ENCODE peak calls at places on chromosomes 11 and 22, in nine cellular contexts. One of them, this sample, is unnamed. For H3K27me3, the result is how much of the 10 kb centered on the place peaks cover.

GRCh38 chr11:126585388-126586302 is 230.2 kb downstream of the ST3GAL4 start:
- DNase-seq in mesendoderm: peak
- DNase-seq in Karpas-422: no peak
- DNase-seq in GM23338: peak
- DNase-seq in esophagus squamous epithelium: no peak
- DNase-seq in lower lobe of right lung: no peak
- DNase-seq in brain microvascular endothelial cell: peak
- DNase-seq in cardiac muscle cell: no peak
- DNase-seq in CD8-positive, alpha-beta T cell: no peak
- DNase-seq in this sample: peak

GRCh38 chr11:1705121-1706052 is 8.4 kb downstream of the KRTAP5-6 start:
- DNase-seq in cardiac muscle cell: no peak
- DNase-seq in CD8-positive, alpha-beta T cell: no peak
- DNase-seq in lower lobe of right lung: no peak
- DNase-seq in esophagus squamous epithelium: no peak
- DNase-seq in brain microvascular endothelial cell: no peak
- DNase-seq in GM23338: no peak
- DNase-seq in Karpas-422: no peak
- DNase-seq in mesendoderm: no peak
- DNase-seq in this sample: no peak

GRCh38 chr11:34558673-34559072 is 45.1 kb upstream of the ELF5 start:
- DNase-seq in cardiac muscle cell: no peak
- DNase-seq in Karpas-422: no peak
- DNase-seq in mesendoderm: peak
- DNase-seq in esophagus squamous epithelium: no peak
- DNase-seq in GM23338: no peak
- DNase-seq in brain microvascular endothelial cell: no peak
- DNase-seq in lower lobe of right lung: no peak
- DNase-seq in CD8-positive, alpha-beta T cell: no peak
- DNase-seq in this sample: peak

GRCh38 chr11:47189100-47189834 is 3.0 kb upstream of the PACSIN3 start:
- DNase-seq in cardiac muscle cell: peak
- DNase-seq in esophagus squamous epithelium: no peak
- DNase-seq in CD8-positive, alpha-beta T cell: no peak
- DNase-seq in lower lobe of right lung: no peak
- DNase-seq in GM23338: no peak
- DNase-seq in brain microvascular endothelial cell: peak
- DNase-seq in mesendoderm: no peak
- DNase-seq in Karpas-422: no peak
- DNase-seq in this sample: no peak

GRCh38 chr22:46588279-46589140 is 31.7 kb upstream of the GRAMD4 start:
- DNase-seq in GM23338: no peak
- DNase-seq in mesendoderm: no peak
- DNase-seq in cardiac muscle cell: peak
- DNase-seq in CD8-positive, alpha-beta T cell: no peak
- DNase-seq in lower lobe of right lung: peak
- DNase-seq in esophagus squamous epithelium: no peak
- DNase-seq in Karpas-422: peak
- DNase-seq in brain microvascular endothelial cell: no peak
- DNase-seq in this sample: no peak

GRCh38 chr11:116244425-116244824 is 528.4 kb downstream of the BUD13 start:
- DNase-seq in GM23338: no peak
- DNase-seq in brain microvascular endothelial cell: no peak
- DNase-seq in cardiac muscle cell: no peak
- DNase-seq in CD8-positive, alpha-beta T cell: no peak
- DNase-seq in mesendoderm: no peak
- DNase-seq in Karpas-422: no peak
- DNase-seq in lower lobe of right lung: no peak
- DNase-seq in esophagus squamous epithelium: no peak
- DNase-seq in this sample: no peak

GRCh38 chr11:65492637-65493366 is 6.0 kb upstream of the MALAT1 start:
- DNase-seq in brain microvascular endothelial cell: peak
- DNase-seq in cardiac muscle cell: no peak
- DNase-seq in mesendoderm: peak
- DNase-seq in CD8-positive, alpha-beta T cell: no peak
- DNase-seq in esophagus squamous epithelium: no peak
- DNase-seq in lower lobe of right lung: peak
- DNase-seq in GM23338: peak
- DNase-seq in Karpas-422: no peak
- DNase-seq in this sample: no peak

GRCh38 chr11:132610216-132610615 is 922.1 kb downstream of the OPCML start:
- DNase-seq in CD8-positive, alpha-beta T cell: no peak
- DNase-seq in esophagus squamous epithelium: no peak
- DNase-seq in mesendoderm: no peak
- DNase-seq in GM23338: no peak
- DNase-seq in Karpas-422: no peak
- DNase-seq in cardiac muscle cell: no peak
- DNase-seq in lower lobe of right lung: no peak
- DNase-seq in brain microvascular endothelial cell: no peak
- DNase-seq in this sample: no peak

GRCh38 chr11:69664103-69664775 is 10.9 kb downstream of the LTO1 start:
- DNase-seq in mesendoderm: no peak
- DNase-seq in lower lobe of right lung: peak
- DNase-seq in Karpas-422: no peak
- DNase-seq in cardiac muscle cell: no peak
- DNase-seq in brain microvascular endothelial cell: no peak
- DNase-seq in esophagus squamous epithelium: no peak
- DNase-seq in GM23338: no peak
- DNase-seq in CD8-positive, alpha-beta T cell: no peak
- DNase-seq in this sample: no peak

GRCh38 chr11:122186439-122187080 is 70.5 kb upstream of the BLID start:
- DNase-seq in brain microvascular endothelial cell: peak
- DNase-seq in mesendoderm: no peak
- DNase-seq in Karpas-422: no peak
- DNase-seq in esophagus squamous epithelium: no peak
- DNase-seq in CD8-positive, alpha-beta T cell: no peak
- DNase-seq in lower lobe of right lung: no peak
- DNase-seq in cardiac muscle cell: no peak
- DNase-seq in GM23338: no peak
- DNase-seq in this sample: no peak

GRCh38 chr11:45662665-45663485 is 2.5 kb downstream of the CHST1 start:
- DNase-seq in GM23338: peak
- DNase-seq in cardiac muscle cell: no peak
- DNase-seq in brain microvascular endothelial cell: peak
- DNase-seq in esophagus squamous epithelium: no peak
- DNase-seq in mesendoderm: peak
- DNase-seq in Karpas-422: peak
- DNase-seq in CD8-positive, alpha-beta T cell: no peak
- DNase-seq in lower lobe of right lung: no peak
- DNase-seq in this sample: no peak

GRCh38 chr11:86068138-86068861 is 584 bp downstream of the PICALM start:
- DNase-seq in cardiac muscle cell: peak
- DNase-seq in lower lobe of right lung: peak
- DNase-seq in Karpas-422: peak
- DNase-seq in esophagus squamous epithelium: no peak
- DNase-seq in mesendoderm: peak
- DNase-seq in CD8-positive, alpha-beta T cell: peak
- DNase-seq in GM23338: peak
- DNase-seq in brain microvascular endothelial cell: no peak
- DNase-seq in this sample: peak

GRCh38 chr22:31128156-31128555 is 5.4 kb downstream of the INPP5J start:
- DNase-seq in lower lobe of right lung: no peak
- DNase-seq in mesendoderm: no peak
- DNase-seq in GM23338: no peak
- DNase-seq in esophagus squamous epithelium: no peak
- DNase-seq in CD8-positive, alpha-beta T cell: no peak
- DNase-seq in Karpas-422: no peak
- DNase-seq in cardiac muscle cell: no peak
- DNase-seq in brain microvascular endothelial cell: no peak
- DNase-seq in this sample: no peak

GRCh38 chr11:2994336-2994730 is 2.2 kb upstream of the NAP1L4 start:
- DNase-seq in CD8-positive, alpha-beta T cell: no peak
- DNase-seq in Karpas-422: no peak
- DNase-seq in mesendoderm: no peak
- DNase-seq in GM23338: no peak
- DNase-seq in esophagus squamous epithelium: no peak
- DNase-seq in cardiac muscle cell: no peak
- DNase-seq in brain microvascular endothelial cell: no peak
- DNase-seq in lower lobe of right lung: no peak
- DNase-seq in this sample: no peak

GRCh38 chr11:66720223-66720898 is 8.7 kb downstream of the SPTBN2 start:
- DNase-seq in Karpas-422: peak
- DNase-seq in brain microvascular endothelial cell: peak
- DNase-seq in esophagus squamous epithelium: no peak
- DNase-seq in GM23338: peak
- DNase-seq in CD8-positive, alpha-beta T cell: peak
- DNase-seq in cardiac muscle cell: peak
- DNase-seq in lower lobe of right lung: peak
- DNase-seq in mesendoderm: peak
- DNase-seq in this sample: no peak

GRCh38 chr11:107202189-107202588 is 183.9 kb upstream of the GUCY1A2 start:
- DNase-seq in lower lobe of right lung: no peak
- DNase-seq in GM23338: no peak
- DNase-seq in Karpas-422: no peak
- DNase-seq in esophagus squamous epithelium: no peak
- DNase-seq in cardiac muscle cell: no peak
- DNase-seq in CD8-positive, alpha-beta T cell: no peak
- DNase-seq in mesendoderm: no peak
- DNase-seq in brain microvascular endothelial cell: no peak
- DNase-seq in this sample: no peak

GRCh38 chr22:42763965-42764480 is 43.4 kb upstream of the A4GALT start:
- DNase-seq in brain microvascular endothelial cell: no peak
- DNase-seq in cardiac muscle cell: no peak
- DNase-seq in esophagus squamous epithelium: no peak
- DNase-seq in Karpas-422: no peak
- DNase-seq in lower lobe of right lung: no peak
- DNase-seq in CD8-positive, alpha-beta T cell: no peak
- DNase-seq in GM23338: no peak
- DNase-seq in mesendoderm: no peak
- DNase-seq in this sample: no peak

GRCh38 chr11:68792400-68792955 is 41.2 kb upstream of the TESMIN start:
- DNase-seq in cardiac muscle cell: no peak
- DNase-seq in Karpas-422: no peak
- DNase-seq in mesendoderm: no peak
- DNase-seq in lower lobe of right lung: no peak
- DNase-seq in brain microvascular endothelial cell: peak
- DNase-seq in esophagus squamous epithelium: no peak
- DNase-seq in CD8-positive, alpha-beta T cell: no peak
- DNase-seq in GM23338: no peak
- DNase-seq in this sample: no peak

DNA sequence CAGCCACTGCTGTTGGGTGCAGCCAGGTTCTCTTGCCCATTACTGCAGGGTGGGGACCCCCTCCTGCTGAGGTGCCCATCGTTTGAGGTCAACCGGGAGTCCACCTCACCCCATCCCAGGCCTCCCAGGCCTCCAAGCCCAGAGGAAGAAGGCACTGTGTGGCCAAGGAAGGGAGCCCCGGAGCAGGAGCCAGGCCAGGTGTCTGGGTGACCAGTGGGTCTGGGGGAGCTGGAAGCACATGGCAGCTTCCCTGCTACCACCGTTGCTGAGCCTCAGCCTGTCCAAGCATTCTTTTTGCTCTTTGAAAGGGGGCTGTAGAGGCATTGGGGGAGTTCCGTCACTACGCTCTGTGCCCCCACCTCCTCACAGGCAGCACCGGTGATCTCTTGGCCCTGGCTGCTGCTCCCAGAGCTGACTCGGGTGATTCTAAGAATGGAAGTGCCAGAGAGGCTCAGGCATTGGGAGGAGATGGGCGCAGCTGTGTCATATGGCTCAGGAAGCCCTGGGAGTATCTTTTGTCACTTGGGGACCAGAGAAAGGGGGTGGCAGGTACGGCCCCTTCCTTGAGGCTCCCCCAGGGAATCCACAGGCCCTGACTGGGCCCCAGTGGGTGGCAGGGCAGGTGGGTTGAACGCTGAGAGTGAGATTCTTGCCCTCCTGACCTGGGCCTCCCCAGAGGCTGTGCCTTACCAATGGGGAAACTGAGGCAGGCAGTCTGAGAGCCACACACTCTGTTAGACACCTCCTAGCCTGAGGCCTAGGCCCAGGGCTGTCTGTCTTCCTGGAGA is 1.9 kb downstream of the SEPTIN5 start:
- DNase-seq in GM23338: no peak
- DNase-seq in brain microvascular endothelial cell: no peak
- DNase-seq in mesendoderm: no peak
- DNase-seq in esophagus squamous epithelium: no peak
- DNase-seq in cardiac muscle cell: no peak
- DNase-seq in lower lobe of right lung: no peak
- DNase-seq in Karpas-422: no peak
- DNase-seq in CD8-positive, alpha-beta T cell: no peak
- DNase-seq in this sample: no peak
- H3K27me3 ChIP-seq in GM23338: half or more
- H3K27me3 ChIP-seq in brain microvascular endothelial cell: under half
- H3K27me3 ChIP-seq in mesendoderm: under half
- H3K27me3 ChIP-seq in esophagus squamous epithelium: half or more
- H3K27me3 ChIP-seq in cardiac muscle cell: half or more
- H3K27me3 ChIP-seq in lower lobe of right lung: half or more
- H3K27me3 ChIP-seq in Karpas-422: under half
- H3K27me3 ChIP-seq in CD8-positive, alpha-beta T cell: under half
- H3K27me3 ChIP-seq in this sample: under half

GRCh38 chr22:29715240-29715639 is 4.6 kb upstream of the CABP7 start:
- DNase-seq in cardiac muscle cell: no peak
- DNase-seq in mesendoderm: no peak
- DNase-seq in brain microvascular endothelial cell: no peak
- DNase-seq in CD8-positive, alpha-beta T cell: no peak
- DNase-seq in esophagus squamous epithelium: no peak
- DNase-seq in lower lobe of right lung: no peak
- DNase-seq in GM23338: no peak
- DNase-seq in Karpas-422: no peak
- DNase-seq in this sample: peak
- H3K27me3 ChIP-seq in cardiac muscle cell: under half
- H3K27me3 ChIP-seq in mesendoderm: under half
- H3K27me3 ChIP-seq in brain microvascular endothelial cell: under half
- H3K27me3 ChIP-seq in CD8-positive, alpha-beta T cell: under half
- H3K27me3 ChIP-seq in esophagus squamous epithelium: half or more
- H3K27me3 ChIP-seq in lower lobe of right lung: under half
- H3K27me3 ChIP-seq in GM23338: under half
- H3K27me3 ChIP-seq in Karpas-422: under half
- H3K27me3 ChIP-seq in this sample: under half

GRCh38 chr22:44996120-44996519 is 13.7 kb downstream of the PHF21B start:
- DNase-seq in esophagus squamous epithelium: no peak
- DNase-seq in mesendoderm: no peak
- DNase-seq in cardiac muscle cell: no peak
- DNase-seq in brain microvascular endothelial cell: no peak
- DNase-seq in GM23338: no peak
- DNase-seq in Karpas-422: no peak
- DNase-seq in lower lobe of right lung: no peak
- DNase-seq in CD8-positive, alpha-beta T cell: no peak
- DNase-seq in this sample: no peak
- H3K27me3 ChIP-seq in esophagus squamous epithelium: under half
- H3K27me3 ChIP-seq in mesendoderm: under half
- H3K27me3 ChIP-seq in cardiac muscle cell: under half
- H3K27me3 ChIP-seq in brain microvascular endothelial cell: under half
- H3K27me3 ChIP-seq in GM23338: under half
- H3K27me3 ChIP-seq in Karpas-422: under half
- H3K27me3 ChIP-seq in lower lobe of right lung: under half
- H3K27me3 ChIP-seq in CD8-positive, alpha-beta T cell: under half
- H3K27me3 ChIP-seq in this sample: under half

DNA sequence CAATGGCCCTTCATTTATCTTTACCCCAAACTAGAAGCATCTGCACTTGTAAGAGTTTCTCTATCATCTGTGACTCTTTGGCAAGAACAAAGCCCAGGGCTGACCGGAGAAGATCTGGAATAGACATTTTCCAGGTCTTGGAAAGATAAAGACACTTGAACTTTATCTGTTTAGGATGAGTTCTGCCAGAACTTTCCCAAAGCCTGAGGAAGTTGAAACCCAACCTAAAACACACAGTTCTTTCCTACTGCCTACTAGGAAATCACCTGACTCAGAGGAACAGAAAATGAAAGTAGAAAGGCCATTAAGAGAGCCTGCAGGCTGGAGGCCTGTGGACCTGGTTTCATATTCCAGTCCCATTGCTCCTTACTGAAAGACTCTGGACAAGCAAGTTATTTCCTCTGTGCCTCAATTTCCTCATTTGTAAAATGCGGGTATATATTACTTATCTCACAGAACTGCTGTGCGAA is 1.4 kb downstream of the UBE2L6 start:
- DNase-seq in mesendoderm: no peak
- DNase-seq in brain microvascular endothelial cell: peak
- DNase-seq in Karpas-422: peak
- DNase-seq in lower lobe of right lung: no peak
- DNase-seq in GM23338: no peak
- DNase-seq in esophagus squamous epithelium: no peak
- DNase-seq in CD8-positive, alpha-beta T cell: peak
- DNase-seq in cardiac muscle cell: peak
- DNase-seq in this sample: no peak
- H3K27me3 ChIP-seq in mesendoderm: under half
- H3K27me3 ChIP-seq in brain microvascular endothelial cell: under half
- H3K27me3 ChIP-seq in Karpas-422: under half
- H3K27me3 ChIP-seq in lower lobe of right lung: under half
- H3K27me3 ChIP-seq in GM23338: under half
- H3K27me3 ChIP-seq in esophagus squamous epithelium: under half
- H3K27me3 ChIP-seq in CD8-positive, alpha-beta T cell: under half
- H3K27me3 ChIP-seq in cardiac muscle cell: under half
- H3K27me3 ChIP-seq in this sample: under half